ENCODE peak calls at places on chromosomes 2 and 18, in five cellular contexts. C is neural progenitor cell, N is epithelial cell of esophagus, R is psoas muscle, G is A549. F is an unnamed sample.

GRCh38 chr2:49619804-49620203 is 465.5 kb upstream of the FSHR start:
- DNase-seq in C (peak; percentile 16), N (peak; percentile 2), R (no peak), G (no peak), F (no peak)

GRCh38 chr2:206164261-206164862 is 4.7 kb downstream of the EEF1B2 start:
- DNase-seq in C (peak; percentile 36), N (peak; percentile 36), R (no peak), G (no peak), F (peak; percentile 56)

GRCh38 chr2:239669899-239670460 is 269.2 kb upstream of the HDAC4 start:
- DNase-seq in C (no peak), N (no peak), R (no peak), G (no peak), F (no peak)

GRCh38 chr2:189851174-189851826 is 67.0 kb downstream of the PMS1 start:
- DNase-seq in C (no peak), N (no peak), R (no peak), G (no peak), F (no peak)

GRCh38 chr2:195533771-195534642 is 123.0 kb upstream of the SLC39A10 start:
- DNase-seq in C (no peak), N (peak; percentile 75), R (peak; percentile 58), G (peak; percentile 38), F (peak; percentile 89)

GRCh38 chr2:238090887-238091286 is 9.3 kb upstream of the ESPNL start:
- DNase-seq in C (no peak), N (no peak), R (no peak), G (no peak), F (no peak)

GRCh38 chr2:29123584-29124349 is 8.6 kb downstream of the CLIP4 start:
- DNase-seq in C (no peak), N (peak; percentile 88), R (no peak), G (peak; percentile 52), F (peak; percentile 87)

GRCh38 chr18:77101410-77102245 is 31.0 kb downstream of the MBP start:
- DNase-seq in C (no peak), N (peak; percentile 98), R (peak; percentile 93), G (peak; percentile 86), F (peak; percentile 97)

GRCh38 chr2:67792796-67793195 is 270.0 kb downstream of the C1D start:
- DNase-seq in C (no peak), N (no peak), R (no peak), G (no peak), F (no peak)

GRCh38 chr2:127014630-127015029 is 92.3 kb downstream of the BIN1 start:
- DNase-seq in C (no peak), N (peak; percentile 98), R (no peak), G (no peak), F (peak; percentile 99)

GRCh38 chr2:200869014-200869413 is 4.6 kb upstream of the CLK1 start:
- DNase-seq in C (no peak), N (no peak), R (no peak), G (no peak), F (no peak)

DNA sequence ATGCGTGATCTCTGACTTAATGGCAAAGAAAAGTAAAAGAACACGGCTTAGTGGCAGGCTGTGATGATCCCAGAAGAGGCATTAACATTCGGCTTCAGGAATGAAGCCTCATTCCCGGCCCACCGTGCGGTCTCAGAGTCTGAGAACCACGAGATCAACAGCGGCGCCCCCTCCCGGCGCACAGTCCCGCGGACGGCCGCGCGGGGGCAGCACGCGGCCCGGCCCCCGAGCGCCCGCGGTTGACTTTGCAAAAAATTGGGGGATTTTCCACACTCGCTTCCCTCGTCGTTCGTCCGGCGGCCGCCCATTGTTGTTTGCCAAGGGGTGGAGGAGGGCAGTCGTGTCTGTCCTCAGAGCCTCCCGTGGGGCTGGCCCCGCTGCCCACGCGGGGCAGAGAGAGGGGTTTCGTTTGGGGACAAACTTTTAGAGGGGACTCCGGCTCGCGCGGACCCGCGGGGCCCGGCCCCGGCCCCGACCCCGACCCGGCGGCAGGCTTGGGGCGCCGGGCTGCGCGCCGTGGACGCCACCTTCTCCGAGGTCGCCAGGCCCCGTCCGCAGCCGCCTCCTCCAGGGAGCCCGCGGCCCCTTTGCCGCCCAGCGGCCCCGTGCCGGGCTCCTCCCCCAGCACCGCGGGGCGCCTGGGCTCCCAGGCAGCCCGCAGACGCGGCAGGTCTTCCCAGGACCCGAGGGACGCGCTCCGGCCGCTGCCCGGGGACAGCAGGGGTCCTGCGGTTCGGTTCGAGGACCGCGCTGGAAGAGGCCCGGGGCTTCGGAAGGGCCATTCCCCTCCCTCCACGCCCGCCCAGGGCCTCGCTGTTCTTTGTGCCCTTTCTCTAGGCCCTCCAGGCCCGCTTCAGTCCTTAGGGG is 3.3 kb upstream of the HS6ST1 start:
- DNase-seq in C (peak; percentile 94), N (peak; percentile 78), R (peak; percentile 91), G (peak; percentile 69), F (peak; percentile 82)
- TF ChIP-seq CTCF in C (peak; percentile 94), N (peak; percentile 43), R (peak; percentile 97), G (peak; percentile 95), F (peak; percentile 49)

GRCh38 chr2:215439404-215439803 is 3.5 kb upstream of the FN1 start:
- DNase-seq in C (no peak), N (no peak), R (no peak), G (no peak), F (peak; percentile 13)

GRCh38 chr2:215436705-215437570 is 1.1 kb upstream of the FN1 start:
- DNase-seq in C (peak; percentile 68), N (no peak), R (no peak), G (no peak), F (peak; percentile 69)

GRCh38 chr2:215435809-215436704 is at the start of gene FN1:
- DNase-seq in C (peak; percentile 96), N (peak; percentile 71), R (peak; percentile 93), G (peak; percentile 62), F (peak; percentile 99)

GRCh38 chr2:215435261-215435808 is 533 bp downstream of the FN1 start:
- DNase-seq in C (peak; percentile 86), N (no peak), R (peak; percentile 54), G (peak; percentile 30), F (no peak)

DNA sequence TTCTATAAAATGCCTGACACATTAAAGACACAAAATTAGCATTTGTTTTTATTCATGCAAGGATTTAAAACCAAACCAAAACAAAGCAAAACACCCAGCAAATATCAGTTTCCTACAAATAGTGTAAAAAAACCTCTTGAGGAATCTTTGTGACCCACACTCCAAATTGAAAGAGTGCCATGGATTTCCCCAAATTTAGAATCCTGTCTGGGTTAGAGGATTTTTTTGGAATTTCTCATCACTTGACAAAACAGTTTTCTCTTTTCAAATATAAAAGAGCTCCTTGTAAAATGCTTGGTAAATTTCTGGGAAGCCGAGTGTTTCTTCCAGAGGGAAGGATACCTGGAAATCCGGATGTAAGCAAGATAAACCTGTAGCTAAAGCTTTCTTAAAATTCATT is 1.7 kb upstream of the FN1 start:
- DNase-seq in C (no peak), N (no peak), R (no peak), G (no peak), F (peak; percentile 24)
- H3K4me3 ChIP-seq in C (peak overlapping the region; percentile 61), N (no peak overlapping the region), R (peak overlapping the region; percentile 67), G (no peak overlapping the region), F (peak overlapping the region; percentile 62)

GRCh38 chr18:61893304-61893970 is 630 bp upstream of the RNF152 start:
- DNase-seq in C (peak; percentile 81), N (peak; percentile 50), R (peak; percentile 58), G (peak; percentile 13), F (peak; percentile 55)
- TF ChIP-seq CTCF in C (no peak), N (no peak), R (no peak), G (no peak), F (no peak)

DNA sequence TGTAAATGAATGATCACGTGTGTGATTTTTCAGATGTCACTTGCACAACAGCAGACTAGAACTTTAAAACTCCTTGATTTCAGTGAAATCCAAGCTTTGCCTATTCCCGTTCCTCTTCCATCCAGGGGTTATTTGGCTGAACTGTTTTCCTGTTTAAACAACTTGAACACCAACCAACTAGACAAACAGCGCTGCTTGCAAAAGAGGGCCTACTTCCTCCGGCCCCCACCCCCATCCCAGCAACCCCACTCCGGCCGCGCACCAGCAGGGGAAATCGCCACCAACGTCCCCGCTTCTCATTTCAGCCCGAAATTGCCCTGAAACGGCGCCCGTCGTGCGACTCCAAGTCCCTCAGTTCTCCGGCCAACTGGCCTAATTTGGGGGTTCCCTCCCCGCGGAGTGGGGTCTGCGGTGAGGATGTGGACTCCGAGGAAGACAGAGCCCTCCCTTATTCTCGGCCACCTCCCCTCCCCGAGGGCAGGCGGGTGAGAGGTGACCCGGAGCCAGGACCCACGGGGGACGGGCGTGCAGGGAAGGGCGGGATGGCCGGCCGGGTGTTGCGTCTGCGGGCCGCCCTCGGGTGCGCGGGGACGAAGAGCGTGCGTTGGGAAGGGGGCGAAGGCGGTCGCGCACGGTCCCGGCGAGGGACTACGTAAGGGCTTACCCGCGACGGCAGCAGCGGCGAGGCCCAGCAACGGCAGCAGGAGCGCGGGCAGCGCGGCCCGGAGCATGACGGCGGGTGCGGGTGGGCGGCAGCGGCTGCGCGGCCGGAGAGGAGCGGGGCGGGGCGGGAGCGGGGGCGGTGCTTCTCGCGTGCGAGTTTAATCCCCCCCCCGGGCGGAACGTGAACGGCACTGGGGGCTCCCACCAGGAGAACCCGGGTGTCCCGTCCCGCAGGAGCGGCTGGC is at the start of gene CD302:
- DNase-seq in C (peak; percentile 77), N (peak; percentile 41), R (peak; percentile 83), G (peak; percentile 43), F (peak; percentile 48)
- H3K4me3 ChIP-seq in C (peak within 1 kb of the TSS; percentile 59), N (peak within 1 kb of the TSS; percentile 49), R (peak within 1 kb of the TSS; percentile 85), G (peak within 1 kb of the TSS; percentile 81), F (peak within 1 kb of the TSS; percentile 89)

F was measured in choroid plexus epithelial cell.